ENCODE peak calls at places on chromosomes 5 and 9, in eight cellular contexts. One of them, this sample, is unnamed.

GRCh38 chr5:177453852-177454396 is 7.3 kb downstream of the PRR7 start:
- DNase-seq in cardiac muscle cell: peak; percentile 52
- DNase-seq in lower leg skin: no peak
- DNase-seq in ovary: no peak
- DNase-seq in AG04449: no peak
- DNase-seq in CD8-positive, alpha-beta T cell: no peak
- DNase-seq in transverse colon: peak; percentile 38
- DNase-seq in A549: no peak
- DNase-seq in this sample: no peak

GRCh38 chr9:13939129-13939528 is 374.8 kb downstream of the NFIB start:
- DNase-seq in cardiac muscle cell: peak; percentile 37
- DNase-seq in lower leg skin: no peak
- DNase-seq in ovary: no peak
- DNase-seq in AG04449: peak; percentile 24
- DNase-seq in CD8-positive, alpha-beta T cell: no peak
- DNase-seq in transverse colon: no peak
- DNase-seq in A549: no peak
- DNase-seq in this sample: no peak

GRCh38 chr9:133952598-133953550 is 39.2 kb downstream of the VAV2 start:
- DNase-seq in cardiac muscle cell: no peak
- DNase-seq in lower leg skin: no peak
- DNase-seq in ovary: no peak
- DNase-seq in AG04449: no peak
- DNase-seq in CD8-positive, alpha-beta T cell: no peak
- DNase-seq in transverse colon: no peak
- DNase-seq in A549: no peak
- DNase-seq in this sample: no peak

GRCh38 chr9:136015656-136016055 is 54.5 kb upstream of the UBAC1 start:
- DNase-seq in cardiac muscle cell: no peak
- DNase-seq in lower leg skin: no peak
- DNase-seq in ovary: no peak
- DNase-seq in AG04449: no peak
- DNase-seq in CD8-positive, alpha-beta T cell: no peak
- DNase-seq in transverse colon: peak; percentile 4
- DNase-seq in A549: no peak
- DNase-seq in this sample: no peak

GRCh38 chr5:38529955-38530644 is 26.3 kb downstream of the LIFR start:
- DNase-seq in cardiac muscle cell: no peak
- DNase-seq in lower leg skin: no peak
- DNase-seq in ovary: no peak
- DNase-seq in AG04449: no peak
- DNase-seq in CD8-positive, alpha-beta T cell: no peak
- DNase-seq in transverse colon: no peak
- DNase-seq in A549: no peak
- DNase-seq in this sample: no peak

GRCh38 chr9:89743216-89743575 is 138.4 kb downstream of the GADD45G start:
- DNase-seq in cardiac muscle cell: no peak
- DNase-seq in lower leg skin: no peak
- DNase-seq in ovary: no peak
- DNase-seq in AG04449: no peak
- DNase-seq in CD8-positive, alpha-beta T cell: no peak
- DNase-seq in transverse colon: no peak
- DNase-seq in A549: no peak
- DNase-seq in this sample: no peak

GRCh38 chr5:169691473-169691872 is 54.4 kb downstream of the DOCK2 start:
- DNase-seq in cardiac muscle cell: no peak
- DNase-seq in lower leg skin: no peak
- DNase-seq in ovary: no peak
- DNase-seq in AG04449: no peak
- DNase-seq in CD8-positive, alpha-beta T cell: no peak
- DNase-seq in transverse colon: no peak
- DNase-seq in A549: no peak
- DNase-seq in this sample: no peak

GRCh38 chr9:135154050-135154570 is 66.6 kb downstream of the OLFM1 start:
- DNase-seq in cardiac muscle cell: no peak
- DNase-seq in lower leg skin: no peak
- DNase-seq in ovary: no peak
- DNase-seq in AG04449: no peak
- DNase-seq in CD8-positive, alpha-beta T cell: no peak
- DNase-seq in transverse colon: no peak
- DNase-seq in A549: no peak
- DNase-seq in this sample: no peak

GRCh38 chr5:17182494-17182893 is 34.9 kb upstream of the BASP1 start:
- DNase-seq in cardiac muscle cell: no peak
- DNase-seq in lower leg skin: no peak
- DNase-seq in ovary: no peak
- DNase-seq in AG04449: no peak
- DNase-seq in CD8-positive, alpha-beta T cell: no peak
- DNase-seq in transverse colon: no peak
- DNase-seq in A549: no peak
- DNase-seq in this sample: no peak

GRCh38 chr5:142109356-142110045 is 922 bp downstream of the NDFIP1 start:
- DNase-seq in cardiac muscle cell: no peak
- DNase-seq in lower leg skin: no peak
- DNase-seq in ovary: peak; percentile 21
- DNase-seq in AG04449: no peak
- DNase-seq in CD8-positive, alpha-beta T cell: peak; percentile 20
- DNase-seq in transverse colon: peak; percentile 14
- DNase-seq in A549: peak; percentile 9
- DNase-seq in this sample: no peak

GRCh38 chr5:142110988-142111687 is 2.6 kb downstream of the NDFIP1 start:
- DNase-seq in cardiac muscle cell: no peak
- DNase-seq in lower leg skin: no peak
- DNase-seq in ovary: no peak
- DNase-seq in AG04449: no peak
- DNase-seq in CD8-positive, alpha-beta T cell: no peak
- DNase-seq in transverse colon: no peak
- DNase-seq in A549: no peak
- DNase-seq in this sample: no peak

GRCh38 chr5:142107729-142108431 is 699 bp upstream of the NDFIP1 start:
- DNase-seq in cardiac muscle cell: no peak
- DNase-seq in lower leg skin: no peak
- DNase-seq in ovary: no peak
- DNase-seq in AG04449: no peak
- DNase-seq in CD8-positive, alpha-beta T cell: no peak
- DNase-seq in transverse colon: no peak
- DNase-seq in A549: no peak
- DNase-seq in this sample: no peak

GRCh38 chr5:142108432-142109355 is at the start of gene NDFIP1:
- DNase-seq in cardiac muscle cell: peak; percentile 91
- DNase-seq in lower leg skin: peak; percentile 96
- DNase-seq in ovary: peak; percentile 84
- DNase-seq in AG04449: no peak
- DNase-seq in CD8-positive, alpha-beta T cell: peak; percentile 78
- DNase-seq in transverse colon: peak; percentile 90
- DNase-seq in A549: peak; percentile 67
- DNase-seq in this sample: no peak

DNA sequence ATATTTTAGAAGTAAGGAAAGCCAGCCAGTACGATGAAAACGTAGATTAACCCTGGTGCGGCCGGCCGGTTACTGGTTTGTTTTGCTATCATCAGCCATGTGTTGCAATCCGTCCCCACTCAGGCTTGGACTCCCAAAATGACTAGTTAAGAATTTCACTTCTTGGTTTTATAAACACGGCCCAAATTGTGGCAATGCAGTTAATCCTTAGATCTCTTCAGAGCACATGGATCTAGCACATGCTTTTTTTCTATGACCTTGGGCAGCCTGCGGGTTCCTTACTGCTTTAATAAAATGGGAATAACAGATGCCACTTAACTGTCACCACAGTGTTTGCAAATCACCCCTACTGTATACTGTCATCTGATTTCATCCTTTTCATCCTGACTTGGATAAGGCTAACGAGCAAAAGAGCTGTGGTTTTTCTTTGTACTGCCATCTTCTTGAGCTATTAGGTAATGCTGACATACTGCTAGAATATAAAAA is 1.5 kb downstream of the NDFIP1 start:
- DNase-seq in cardiac muscle cell: no peak
- DNase-seq in lower leg skin: no peak
- DNase-seq in ovary: peak; percentile 26
- DNase-seq in AG04449: no peak
- DNase-seq in CD8-positive, alpha-beta T cell: no peak
- DNase-seq in transverse colon: peak; percentile 19
- DNase-seq in A549: peak; percentile 17
- DNase-seq in this sample: no peak
- TF ChIP-seq CTCF in cardiac muscle cell: peak; percentile 22
- TF ChIP-seq CTCF in lower leg skin: no peak
- TF ChIP-seq CTCF in ovary: no peak
- TF ChIP-seq CTCF in AG04449: no peak
- TF ChIP-seq CTCF in CD8-positive, alpha-beta T cell: no peak
- TF ChIP-seq CTCF in transverse colon: no peak
- TF ChIP-seq CTCF in A549: no peak
- TF ChIP-seq CTCF in this sample: no peak

DNA sequence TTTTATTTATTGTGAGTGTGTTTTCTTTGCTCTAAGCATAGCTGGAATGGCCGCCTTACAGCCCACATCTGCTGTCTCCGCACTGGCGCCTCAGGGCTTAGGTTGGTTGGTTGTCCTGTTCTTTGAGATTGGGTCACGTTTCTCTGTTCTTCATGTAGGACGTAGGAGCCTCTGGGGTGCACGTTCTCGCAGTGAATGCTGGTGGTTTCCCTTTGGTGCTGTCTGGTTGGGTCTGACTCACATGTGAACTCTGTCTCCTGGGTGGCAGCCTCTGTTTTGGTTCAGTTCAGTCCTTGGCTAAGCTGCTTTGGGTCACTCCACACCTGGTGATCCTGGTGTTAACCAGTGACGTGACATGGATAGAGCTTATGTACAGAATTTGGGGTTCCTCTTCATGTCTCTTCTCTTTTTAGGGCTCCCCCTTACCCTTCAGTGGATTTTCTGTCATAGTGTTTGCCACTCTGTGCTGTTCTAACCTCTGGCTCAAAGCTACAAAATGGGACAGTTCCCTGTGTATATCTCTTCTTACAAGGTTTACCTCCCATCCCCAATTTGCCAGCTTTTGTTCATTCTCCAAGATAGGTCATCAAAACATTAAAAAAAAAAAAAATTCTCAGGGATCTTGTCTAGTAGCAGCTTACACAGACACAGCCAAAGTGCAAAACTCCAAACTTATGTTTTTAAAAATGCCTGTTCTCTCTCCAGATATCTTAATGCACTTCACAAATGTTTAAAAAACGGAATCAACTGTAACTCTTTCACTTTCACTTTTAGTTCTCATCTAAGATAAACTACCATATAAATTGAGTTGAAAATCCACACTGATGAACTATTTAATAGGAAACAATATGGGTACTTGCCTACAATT is 12.8 kb upstream of the LPCAT1 start:
- DNase-seq in cardiac muscle cell: no peak
- DNase-seq in lower leg skin: peak; percentile 86
- DNase-seq in ovary: peak; percentile 4
- DNase-seq in AG04449: no peak
- DNase-seq in CD8-positive, alpha-beta T cell: peak; percentile 47
- DNase-seq in transverse colon: peak; percentile 40
- DNase-seq in A549: no peak
- DNase-seq in this sample: no peak
- H3K4me3 ChIP-seq in cardiac muscle cell: no peak overlapping the region
- H3K4me3 ChIP-seq in lower leg skin: no peak overlapping the region
- H3K4me3 ChIP-seq in ovary: no peak overlapping the region
- H3K4me3 ChIP-seq in AG04449: no peak overlapping the region
- H3K4me3 ChIP-seq in CD8-positive, alpha-beta T cell: peak overlapping the region; percentile 35
- H3K4me3 ChIP-seq in transverse colon: no peak overlapping the region
- H3K4me3 ChIP-seq in A549: peak overlapping the region; percentile 9
- H3K4me3 ChIP-seq in this sample: peak overlapping the region; percentile 9

GRCh38 chr9:122053951-122054350 is 39.2 kb downstream of the TTLL11 start:
- DNase-seq in cardiac muscle cell: no peak
- DNase-seq in lower leg skin: no peak
- DNase-seq in ovary: no peak
- DNase-seq in AG04449: peak; percentile 29
- DNase-seq in CD8-positive, alpha-beta T cell: no peak
- DNase-seq in transverse colon: no peak
- DNase-seq in A549: no peak
- DNase-seq in this sample: no peak

GRCh38 chr9:122055668-122056067 is 37.4 kb downstream of the TTLL11 start:
- DNase-seq in cardiac muscle cell: no peak
- DNase-seq in lower leg skin: no peak
- DNase-seq in ovary: no peak
- DNase-seq in AG04449: no peak
- DNase-seq in CD8-positive, alpha-beta T cell: no peak
- DNase-seq in transverse colon: no peak
- DNase-seq in A549: no peak
- DNase-seq in this sample: no peak

GRCh38 chr9:122051401-122052346 is 41.4 kb downstream of the TTLL11 start:
- DNase-seq in cardiac muscle cell: no peak
- DNase-seq in lower leg skin: no peak
- DNase-seq in ovary: no peak
- DNase-seq in AG04449: peak; percentile 41
- DNase-seq in CD8-positive, alpha-beta T cell: no peak
- DNase-seq in transverse colon: no peak
- DNase-seq in A549: no peak
- DNase-seq in this sample: no peak

GRCh38 chr9:122053546-122053945 is 39.6 kb downstream of the TTLL11 start:
- DNase-seq in cardiac muscle cell: no peak
- DNase-seq in lower leg skin: no peak
- DNase-seq in ovary: no peak
- DNase-seq in AG04449: no peak
- DNase-seq in CD8-positive, alpha-beta T cell: no peak
- DNase-seq in transverse colon: peak; percentile 11
- DNase-seq in A549: no peak
- DNase-seq in this sample: no peak

DNA sequence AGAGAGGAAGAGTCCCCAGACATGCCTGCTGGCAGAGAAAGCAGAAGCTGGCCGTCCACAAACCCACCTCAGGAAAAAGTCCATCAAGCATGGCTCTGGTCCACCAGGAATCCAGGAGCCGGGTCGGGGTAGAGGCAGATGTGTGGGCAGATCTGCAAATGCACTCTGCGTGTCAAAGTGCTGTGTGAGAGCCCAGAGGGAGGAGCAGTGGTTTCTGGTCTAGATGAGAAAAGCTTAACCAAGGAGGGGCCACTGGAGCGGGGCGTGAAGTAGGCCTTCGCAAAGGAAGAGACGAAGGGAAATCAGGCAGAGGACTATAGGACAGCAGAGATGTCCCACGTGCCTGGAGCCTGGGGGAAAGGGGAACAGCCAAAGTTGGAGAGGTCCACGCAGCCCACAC is 40.1 kb downstream of the TTLL11 start:
- DNase-seq in cardiac muscle cell: no peak
- DNase-seq in lower leg skin: no peak
- DNase-seq in ovary: no peak
- DNase-seq in AG04449: no peak
- DNase-seq in CD8-positive, alpha-beta T cell: no peak
- DNase-seq in transverse colon: no peak
- DNase-seq in A549: no peak
- DNase-seq in this sample: no peak
- TF ChIP-seq CTCF in cardiac muscle cell: no peak
- TF ChIP-seq CTCF in lower leg skin: no peak
- TF ChIP-seq CTCF in ovary: no peak
- TF ChIP-seq CTCF in AG04449: no peak
- TF ChIP-seq CTCF in CD8-positive, alpha-beta T cell: no peak
- TF ChIP-seq CTCF in transverse colon: no peak
- TF ChIP-seq CTCF in A549: no peak
- TF ChIP-seq CTCF in this sample: no peak

DNA sequence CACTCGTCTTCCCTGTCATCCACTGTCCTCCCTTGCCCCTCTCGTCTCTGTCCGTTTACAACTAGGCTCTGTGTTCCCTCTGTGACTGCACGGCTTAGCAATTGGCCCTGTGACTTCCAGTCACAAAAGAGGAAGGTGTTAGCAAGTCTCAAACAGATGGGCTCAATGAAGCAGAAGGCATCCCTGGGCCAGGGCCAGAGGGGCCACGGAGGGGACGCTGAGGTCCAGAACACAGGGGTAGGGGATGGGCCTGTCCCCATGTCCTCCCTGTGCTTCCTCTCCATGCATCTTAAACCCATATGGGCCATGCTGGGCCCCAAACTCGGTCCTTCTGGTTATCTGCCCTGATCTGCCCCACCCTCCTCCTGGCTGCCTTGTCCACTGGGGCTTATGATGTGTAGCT is at the start of gene CD72:
- DNase-seq in cardiac muscle cell: no peak
- DNase-seq in lower leg skin: peak; percentile 80
- DNase-seq in ovary: no peak
- DNase-seq in AG04449: no peak
- DNase-seq in CD8-positive, alpha-beta T cell: no peak
- DNase-seq in transverse colon: peak; percentile 32
- DNase-seq in A549: no peak
- DNase-seq in this sample: no peak
- H3K4me3 ChIP-seq in cardiac muscle cell: peak within 1 kb of the TSS; percentile 28
- H3K4me3 ChIP-seq in lower leg skin: no peak within 1 kb of the TSS
- H3K4me3 ChIP-seq in ovary: peak within 1 kb of the TSS; percentile 29
- H3K4me3 ChIP-seq in AG04449: peak within 1 kb of the TSS; percentile 47
- H3K4me3 ChIP-seq in CD8-positive, alpha-beta T cell: peak within 1 kb of the TSS; percentile 44
- H3K4me3 ChIP-seq in transverse colon: peak within 1 kb of the TSS; percentile 37
- H3K4me3 ChIP-seq in A549: no peak within 1 kb of the TSS
- H3K4me3 ChIP-seq in this sample: no peak within 1 kb of the TSS